ENCODE peak calls at places on chromosomes 2 and 18, in four cellular contexts. B is BJ, V is HTR-8/SVneo, H is AG08396. P is an unnamed sample.

GRCh38 chr2:203061346-203061745 is 46.7 kb downstream of the NBEAL1 start:
- DNase-seq in H (peak; percentile 27), B (no peak), V (peak; percentile 64), P (peak; percentile 11)

GRCh38 chr2:102027036-102027702 is 35.4 kb downstream of the IL1R2 start:
- DNase-seq in V (no peak), B (no peak), H (peak; percentile 59), P (peak; percentile 79)

GRCh38 chr18:29753379-29753778 is 1289.2 kb downstream of the DSC3 start:
- DNase-seq in H (no peak), V (no peak), B (no peak), P (no peak)

GRCh38 chr2:43127208-43127940 is 99.0 kb downstream of the ZFP36L2 start:
- DNase-seq in V (no peak), B (no peak), H (no peak), P (no peak)

GRCh38 chr2:226431301-226431955 is 368.2 kb downstream of the IRS1 start:
- DNase-seq in H (no peak), V (peak; percentile 36), B (no peak), P (no peak)

GRCh38 chr18:8121091-8121490 is 488.1 kb upstream of the RAB12 start:
- DNase-seq in B (no peak), H (no peak), V (no peak), P (no peak)

GRCh38 chr18:79684283-79684631 is 4.7 kb downstream of the CTDP1 start:
- DNase-seq in V (no peak), H (no peak), B (no peak), P (no peak)

GRCh38 chr2:239910851-239911629 is 114.1 kb downstream of the NDUFA10 start:
- DNase-seq in V (no peak), H (no peak), B (no peak), P (no peak)

GRCh38 chr2:97210336-97210735 is 97.4 kb downstream of the ANKRD36 start:
- DNase-seq in B (no peak), V (no peak), H (no peak), P (no peak)

GRCh38 chr2:235149240-235149641 is 197.4 kb downstream of the SH3BP4 start:
- DNase-seq in V (no peak), B (no peak), H (no peak), P (no peak)

GRCh38 chr2:129203315-129203714 is 776.2 kb upstream of the RAB6C start:
- DNase-seq in V (no peak), H (no peak), B (no peak), P (no peak)

P was measured in GM04504.